ENCODE peak calls at places on chromosomes 5 and 9, in nine cellular contexts. X is stomach; S is HTR-8/SVneo; M is stimulated activated CD4-positive, alpha-beta T cell treated with anti-CD3 and anti-CD28 coated beads, Interleukin-15, amount 100 ng/mL, for 1 hour; L is hepatocyte; U is sigmoid colon; H is hypothalamus; W is AG10803; Q is H9. T is an unnamed sample.

GRCh38 chr9:76576344-76576743 is 117.4 kb downstream of the GCNT1 start:
- DNase-seq in X (no peak), S (peak), M (no peak), L (peak), U (peak), H (no peak), W (peak), Q (no peak), T (no peak)

GRCh38 chr5:16885635-16886365 is 50.3 kb downstream of the MYO10 start:
- DNase-seq in X (no peak), S (no peak), M (no peak), L (no peak), U (no peak), H (no peak), W (no peak), Q (no peak), T (no peak)

GRCh38 chr5:161094411-161094810 is 242.4 kb upstream of the ATP10B start:
- DNase-seq in X (no peak), S (no peak), M (no peak), L (no peak), U (no peak), H (no peak), W (peak), Q (no peak), T (no peak)

GRCh38 chr9:130689937-130690700 is 3.5 kb upstream of the EXOSC2 start:
- DNase-seq in X (peak), S (peak), M (no peak), L (peak), U (peak), H (peak), W (peak), Q (peak), T (no peak)

GRCh38 chr9:108153391-108153790 is 663.8 kb upstream of the KLF4 start:
- DNase-seq in X (no peak), S (no peak), M (no peak), L (no peak), U (no peak), H (no peak), W (no peak), Q (no peak), T (no peak)

GRCh38 chr9:8800196-8800595 is 1000.6 kb upstream of the DMAC1 start:
- DNase-seq in X (no peak), S (no peak), M (no peak), L (no peak), U (no peak), H (no peak), W (no peak), Q (no peak), T (no peak)

GRCh38 chr5:134020188-134020587 is 15.4 kb upstream of the VDAC1 start:
- DNase-seq in X (peak), S (no peak), M (no peak), L (peak), U (no peak), H (no peak), W (no peak), Q (no peak), T (no peak)

GRCh38 chr9:33022303-33022702 is 2.8 kb upstream of the DNAJA1 start:
- DNase-seq in X (no peak), S (no peak), M (no peak), L (no peak), U (no peak), H (no peak), W (no peak), Q (no peak), T (no peak)

GRCh38 chr5:141753971-141754713 is 72.1 kb upstream of the ARAP3 start:
- DNase-seq in X (peak), S (peak), M (no peak), L (peak), U (no peak), H (no peak), W (peak), Q (peak), T (no peak)

GRCh38 chr5:179793470-179794139 is at the start of gene LTC4S:
- DNase-seq in X (peak), S (no peak), M (no peak), L (no peak), U (peak), H (no peak), W (peak), Q (peak), T (peak)

GRCh38 chr5:154813736-154814135 is 36.7 kb downstream of the FAXDC2 start:
- DNase-seq in X (no peak), S (no peak), M (no peak), L (no peak), U (no peak), H (no peak), W (no peak), Q (no peak), T (no peak)

T was measured in CD4-positive, CD25-positive, alpha-beta regulatory T cell.